ENCODE peak calls at places on chromosomes 5 and 9, in seven cellular contexts. One of them, this sample, is unnamed.

GRCh38 chr5:132087661-132088060 is 14.1 kb downstream of the CSF2 start:
- DNase-seq in IMR-90: no peak
- DNase-seq in ovary: no peak
- DNase-seq in adrenal gland: no peak
- DNase-seq in HCT116: no peak
- DNase-seq in thyroid gland: no peak
- DNase-seq in tibial nerve: no peak
- DNase-seq in this sample: no peak

GRCh38 chr5:65482727-65483473 is 1.2 kb upstream of the ADAMTS6 start:
- DNase-seq in adrenal gland: peak
- DNase-seq in IMR-90: peak
- DNase-seq in thyroid gland: peak
- DNase-seq in ovary: no peak
- DNase-seq in HCT116: no peak
- DNase-seq in tibial nerve: peak
- DNase-seq in this sample: no peak

GRCh38 chr9:76761448-76761847 is 2.8 kb upstream of the PCA3 start:
- DNase-seq in adrenal gland: no peak
- DNase-seq in thyroid gland: no peak
- DNase-seq in tibial nerve: no peak
- DNase-seq in ovary: no peak
- DNase-seq in HCT116: no peak
- DNase-seq in IMR-90: peak
- DNase-seq in this sample: peak

GRCh38 chr5:59813761-59814562 is 79.6 kb downstream of the PDE4D start:
- DNase-seq in adrenal gland: no peak
- DNase-seq in ovary: no peak
- DNase-seq in tibial nerve: peak
- DNase-seq in thyroid gland: no peak
- DNase-seq in HCT116: peak
- DNase-seq in IMR-90: peak
- DNase-seq in this sample: peak

GRCh38 chr9:107732781-107733529 is 243.4 kb upstream of the KLF4 start:
- DNase-seq in IMR-90: peak
- DNase-seq in thyroid gland: peak
- DNase-seq in tibial nerve: peak
- DNase-seq in HCT116: no peak
- DNase-seq in adrenal gland: peak
- DNase-seq in ovary: peak
- DNase-seq in this sample: peak

GRCh38 chr5:176822426-176823075 is 12.2 kb downstream of the UNC5A start:
- DNase-seq in adrenal gland: no peak
- DNase-seq in tibial nerve: no peak
- DNase-seq in HCT116: peak
- DNase-seq in ovary: no peak
- DNase-seq in IMR-90: no peak
- DNase-seq in thyroid gland: no peak
- DNase-seq in this sample: peak

GRCh38 chr5:157471709-157472108 is 11.7 kb downstream of the NIPAL4 start:
- DNase-seq in ovary: no peak
- DNase-seq in HCT116: peak
- DNase-seq in IMR-90: peak
- DNase-seq in adrenal gland: no peak
- DNase-seq in tibial nerve: no peak
- DNase-seq in thyroid gland: no peak
- DNase-seq in this sample: peak

GRCh38 chr5:156971848-156972525 is 9.0 kb upstream of the TIMD4 start:
- DNase-seq in tibial nerve: no peak
- DNase-seq in IMR-90: no peak
- DNase-seq in HCT116: no peak
- DNase-seq in ovary: no peak
- DNase-seq in adrenal gland: no peak
- DNase-seq in thyroid gland: peak
- DNase-seq in this sample: no peak

GRCh38 chr9:277595-278330 is 63.1 kb downstream of the DOCK8 start:
- DNase-seq in adrenal gland: no peak
- DNase-seq in thyroid gland: no peak
- DNase-seq in tibial nerve: no peak
- DNase-seq in HCT116: no peak
- DNase-seq in ovary: no peak
- DNase-seq in IMR-90: no peak
- DNase-seq in this sample: no peak

GRCh38 chr9:116990592-116990991 is 303.5 kb downstream of the TRIM32 start:
- DNase-seq in ovary: no peak
- DNase-seq in tibial nerve: no peak
- DNase-seq in HCT116: no peak
- DNase-seq in adrenal gland: no peak
- DNase-seq in IMR-90: no peak
- DNase-seq in thyroid gland: no peak
- DNase-seq in this sample: no peak

GRCh38 chr5:167294861-167295685 is 996.4 kb upstream of the WWC1 start:
- DNase-seq in HCT116: peak
- DNase-seq in ovary: no peak
- DNase-seq in adrenal gland: peak
- DNase-seq in IMR-90: peak
- DNase-seq in tibial nerve: no peak
- DNase-seq in thyroid gland: no peak
- DNase-seq in this sample: peak

GRCh38 chr9:131593936-131594665 is 48.8 kb downstream of the PRRT1B start:
- DNase-seq in adrenal gland: no peak
- DNase-seq in HCT116: no peak
- DNase-seq in thyroid gland: no peak
- DNase-seq in IMR-90: no peak
- DNase-seq in tibial nerve: no peak
- DNase-seq in ovary: no peak
- DNase-seq in this sample: no peak

GRCh38 chr9:134331186-134332025 is 5.2 kb downstream of the RXRA start:
- DNase-seq in ovary: peak
- DNase-seq in IMR-90: no peak
- DNase-seq in thyroid gland: peak
- DNase-seq in HCT116: no peak
- DNase-seq in adrenal gland: no peak
- DNase-seq in tibial nerve: no peak
- DNase-seq in this sample: no peak

GRCh38 chr5:179700401-179700918 is 1.7 kb downstream of the CANX start:
- DNase-seq in tibial nerve: no peak
- DNase-seq in IMR-90: peak
- DNase-seq in HCT116: no peak
- DNase-seq in ovary: no peak
- DNase-seq in thyroid gland: peak
- DNase-seq in adrenal gland: no peak
- DNase-seq in this sample: no peak

GRCh38 chr5:179699640-179700298 is 1.0 kb downstream of the CANX start:
- DNase-seq in thyroid gland: peak
- DNase-seq in HCT116: no peak
- DNase-seq in IMR-90: peak
- DNase-seq in ovary: no peak
- DNase-seq in tibial nerve: peak
- DNase-seq in adrenal gland: peak
- DNase-seq in this sample: no peak

GRCh38 chr5:179697108-179697507 is 1.7 kb upstream of the CANX start:
- DNase-seq in HCT116: no peak
- DNase-seq in adrenal gland: no peak
- DNase-seq in tibial nerve: no peak
- DNase-seq in IMR-90: no peak
- DNase-seq in ovary: no peak
- DNase-seq in thyroid gland: no peak
- DNase-seq in this sample: no peak

GRCh38 chr5:179697993-179698934 is 503 bp upstream of the CANX start:
- DNase-seq in HCT116: peak
- DNase-seq in ovary: peak
- DNase-seq in thyroid gland: peak
- DNase-seq in tibial nerve: peak
- DNase-seq in adrenal gland: peak
- DNase-seq in IMR-90: peak
- DNase-seq in this sample: peak

GRCh38 chr5:179698935-179699639 is at the start of gene CANX:
- DNase-seq in tibial nerve: peak
- DNase-seq in ovary: no peak
- DNase-seq in HCT116: no peak
- DNase-seq in thyroid gland: no peak
- DNase-seq in adrenal gland: no peak
- DNase-seq in IMR-90: no peak
- DNase-seq in this sample: no peak
- TF ChIP-seq POLR2A in tibial nerve: peak
- TF ChIP-seq POLR2A in ovary: peak
- TF ChIP-seq POLR2A in HCT116: peak
- TF ChIP-seq POLR2A in thyroid gland: peak
- TF ChIP-seq POLR2A in adrenal gland: peak
- TF ChIP-seq POLR2A in IMR-90: peak
- TF ChIP-seq POLR2A in this sample: peak

DNA sequence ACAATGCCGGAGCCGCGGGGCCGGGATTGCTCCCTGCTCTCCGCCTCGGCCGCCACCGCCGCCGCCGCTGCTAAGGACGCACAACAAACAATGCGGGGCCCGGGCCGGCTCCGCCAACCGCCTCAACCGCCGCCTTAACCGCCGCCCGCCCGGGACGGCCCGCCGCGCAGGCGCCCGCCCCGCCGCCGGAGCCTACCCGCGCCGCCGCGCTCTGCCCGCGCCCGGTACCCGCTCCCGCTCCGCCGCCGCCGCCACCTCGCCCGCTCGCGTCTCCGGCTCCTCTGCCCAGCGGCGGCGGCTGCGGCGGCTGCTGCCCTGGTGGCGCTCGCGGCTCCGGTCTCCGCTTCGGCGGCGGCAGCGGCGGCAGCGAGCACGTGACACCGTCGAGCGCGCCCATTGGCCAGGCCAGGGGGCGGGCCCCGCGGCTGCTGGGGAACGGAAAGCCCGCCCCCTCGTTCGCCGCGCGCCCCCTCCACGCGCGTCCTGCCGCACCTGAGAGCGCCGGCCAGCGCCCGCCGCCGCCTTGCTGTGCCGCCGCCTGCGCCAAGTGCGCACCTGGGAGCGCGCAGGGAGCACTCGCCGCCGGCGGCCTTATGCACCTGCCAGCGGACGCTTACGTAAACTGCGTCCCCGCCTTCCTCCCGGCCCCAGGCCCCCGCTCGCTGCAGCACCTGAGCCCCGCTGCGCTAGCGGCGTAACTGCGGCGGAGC is at the start of gene STRBP:
- DNase-seq in adrenal gland: peak
- DNase-seq in ovary: peak
- DNase-seq in tibial nerve: peak
- DNase-seq in IMR-90: peak
- DNase-seq in HCT116: peak
- DNase-seq in thyroid gland: peak
- DNase-seq in this sample: peak
- TF ChIP-seq POLR2A in adrenal gland: peak
- TF ChIP-seq POLR2A in ovary: no peak
- TF ChIP-seq POLR2A in tibial nerve: peak
- TF ChIP-seq POLR2A in IMR-90: no peak
- TF ChIP-seq POLR2A in HCT116: peak
- TF ChIP-seq POLR2A in thyroid gland: peak
- TF ChIP-seq POLR2A in this sample: peak

DNA sequence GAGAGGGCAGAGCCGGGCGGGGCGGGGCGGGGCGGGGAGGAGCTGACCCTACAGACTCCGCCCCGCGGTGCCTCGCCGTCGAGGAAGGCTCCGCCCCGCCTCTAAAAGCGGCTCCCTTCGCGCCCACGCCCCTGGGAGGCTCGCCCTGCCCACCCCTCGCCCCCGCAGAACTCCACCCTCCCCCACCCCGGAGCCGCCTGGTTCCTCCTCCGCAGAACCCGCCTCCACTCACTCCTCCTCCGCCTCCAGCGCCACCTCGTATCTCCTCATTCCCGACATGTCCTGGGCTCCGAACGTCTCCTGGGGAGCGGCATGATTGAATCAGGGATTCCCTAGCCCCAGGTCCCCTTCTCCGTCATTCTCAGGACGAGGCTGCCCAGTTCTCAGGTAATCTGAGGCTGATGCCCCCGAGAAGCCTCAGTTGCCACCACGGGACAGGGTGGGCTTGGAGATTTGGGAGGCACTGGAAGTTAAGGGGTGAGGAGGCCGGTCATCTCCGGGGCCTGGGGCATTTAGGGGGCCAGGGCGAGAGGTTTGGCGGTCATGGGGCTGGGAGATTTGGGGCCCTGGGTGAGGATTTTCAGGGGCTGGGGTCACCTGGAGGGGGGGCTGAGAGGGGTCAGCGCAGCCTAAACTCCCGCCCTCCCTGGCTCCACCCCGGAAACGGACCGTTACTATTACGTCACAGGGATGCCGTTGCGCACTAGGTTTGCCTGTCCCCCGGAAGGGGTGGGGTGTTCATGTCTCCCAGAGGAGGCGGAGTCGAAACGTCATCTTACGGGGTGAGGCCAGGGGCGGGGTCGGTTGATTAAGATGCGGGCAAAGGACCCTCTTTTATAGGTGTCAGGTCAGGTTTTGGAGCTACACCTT is 3.2 kb upstream of the CCL27 start:
- DNase-seq in tibial nerve: peak
- DNase-seq in HCT116: peak
- DNase-seq in IMR-90: peak
- DNase-seq in adrenal gland: peak
- DNase-seq in ovary: peak
- DNase-seq in thyroid gland: peak
- DNase-seq in this sample: peak
- TF ChIP-seq POLR2A in tibial nerve: peak
- TF ChIP-seq POLR2A in HCT116: peak
- TF ChIP-seq POLR2A in IMR-90: peak
- TF ChIP-seq POLR2A in adrenal gland: peak
- TF ChIP-seq POLR2A in ovary: peak
- TF ChIP-seq POLR2A in thyroid gland: peak
- TF ChIP-seq POLR2A in this sample: peak

GRCh38 chr5:32605766-32606152 is 20.4 kb downstream of the SUB1 start:
- DNase-seq in thyroid gland: no peak
- DNase-seq in tibial nerve: no peak
- DNase-seq in ovary: no peak
- DNase-seq in HCT116: no peak
- DNase-seq in adrenal gland: no peak
- DNase-seq in IMR-90: no peak
- DNase-seq in this sample: no peak
- TF ChIP-seq POLR2A in thyroid gland: no peak
- TF ChIP-seq POLR2A in tibial nerve: no peak
- TF ChIP-seq POLR2A in ovary: no peak
- TF ChIP-seq POLR2A in HCT116: no peak
- TF ChIP-seq POLR2A in adrenal gland: no peak
- TF ChIP-seq POLR2A in IMR-90: no peak
- TF ChIP-seq POLR2A in this sample: no peak

GRCh38 chr9:136687721-136688223 is 515 bp upstream of the AGPAT2 start:
- DNase-seq in ovary: no peak
- DNase-seq in tibial nerve: no peak
- DNase-seq in IMR-90: no peak
- DNase-seq in HCT116: no peak
- DNase-seq in thyroid gland: peak
- DNase-seq in adrenal gland: no peak
- DNase-seq in this sample: no peak
- TF ChIP-seq POLR2A in ovary: no peak
- TF ChIP-seq POLR2A in tibial nerve: no peak
- TF ChIP-seq POLR2A in IMR-90: no peak
- TF ChIP-seq POLR2A in HCT116: no peak
- TF ChIP-seq POLR2A in thyroid gland: no peak
- TF ChIP-seq POLR2A in adrenal gland: no peak
- TF ChIP-seq POLR2A in this sample: no peak

This sample was measured in H54.